ENCODE peak calls at places on chromosomes 11 and 22, in four cellular contexts. One of them, this sample, is unnamed.

GRCh38 chr11:33406241-33406640 is 149.1 kb downstream of the HIPK3 start:
- DNase-seq in K562: no peak
- DNase-seq in GM12878: no peak
- DNase-seq in HepG2: no peak
- DNase-seq in this sample: no peak

GRCh38 chr11:132685174-132685611 is 847.1 kb downstream of the OPCML start:
- DNase-seq in K562: no peak
- DNase-seq in GM12878: no peak
- DNase-seq in HepG2: no peak
- DNase-seq in this sample: no peak

GRCh38 chr11:128359515-128359914 is 227.8 kb downstream of the ETS1 start:
- DNase-seq in K562: no peak
- DNase-seq in GM12878: no peak
- DNase-seq in HepG2: no peak
- DNase-seq in this sample: no peak

GRCh38 chr11:82995754-82996398 is 75.8 kb downstream of the RAB30 start:
- DNase-seq in K562: no peak
- DNase-seq in GM12878: no peak
- DNase-seq in HepG2: no peak
- DNase-seq in this sample: no peak

GRCh38 chr11:87466228-87466627 is 428.5 kb downstream of the TMEM135 start:
- DNase-seq in K562: no peak
- DNase-seq in GM12878: no peak
- DNase-seq in HepG2: no peak
- DNase-seq in this sample: no peak

GRCh38 chr22:31206896-31207687 is 5.0 kb upstream of the LIMK2 start:
- DNase-seq in K562: no peak
- DNase-seq in GM12878: no peak
- DNase-seq in HepG2: no peak
- DNase-seq in this sample: no peak

GRCh38 chr11:442611-443081 is 835 bp upstream of the ANO9 start:
- DNase-seq in K562: no peak
- DNase-seq in GM12878: no peak
- DNase-seq in HepG2: no peak
- DNase-seq in this sample: no peak

GRCh38 chr11:59426361-59427067 is at the start of gene OR5A2:
- DNase-seq in K562: no peak
- DNase-seq in GM12878: no peak
- DNase-seq in HepG2: no peak
- DNase-seq in this sample: no peak

GRCh38 chr11:68297812-68298658 is 14.4 kb upstream of the LRP5 start:
- DNase-seq in K562: peak
- DNase-seq in GM12878: no peak
- DNase-seq in HepG2: peak
- DNase-seq in this sample: peak

DNA sequence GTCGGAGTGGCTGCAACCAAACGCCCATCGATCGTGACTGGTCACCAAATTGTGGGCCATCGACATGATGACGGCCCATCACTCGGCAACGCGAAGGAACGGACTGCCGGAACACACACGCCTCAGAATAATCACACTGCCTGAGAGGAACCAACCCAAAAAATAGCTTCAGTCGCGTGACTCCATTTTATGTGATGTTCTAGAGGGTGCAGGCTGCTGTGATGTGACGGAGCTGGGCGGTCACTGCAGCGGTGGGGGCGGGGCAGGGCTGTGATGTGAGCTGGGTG is 174.6 kb downstream of the CTTN start:
- DNase-seq in K562: no peak
- DNase-seq in GM12878: no peak
- DNase-seq in HepG2: no peak
- DNase-seq in this sample: no peak
- TF ChIP-seq FOXK2 in K562: no peak
- TF ChIP-seq FOXK2 in GM12878: no peak
- TF ChIP-seq FOXK2 in HepG2: no peak
- TF ChIP-seq FOXK2 in this sample: no peak

GRCh38 chr22:19645905-19646304 is 68.4 kb upstream of the SEPTIN5 start:
- DNase-seq in K562: no peak
- DNase-seq in GM12878: no peak
- DNase-seq in HepG2: no peak
- DNase-seq in this sample: no peak

GRCh38 chr22:19641983-19642451 is 72.3 kb upstream of the SEPTIN5 start:
- DNase-seq in K562: no peak
- DNase-seq in GM12878: no peak
- DNase-seq in HepG2: no peak
- DNase-seq in this sample: no peak

GRCh38 chr22:19644314-19645223 is 69.7 kb upstream of the SEPTIN5 start:
- DNase-seq in K562: peak
- DNase-seq in GM12878: no peak
- DNase-seq in HepG2: no peak
- DNase-seq in this sample: no peak

GRCh38 chr22:19645391-19645790 is 68.9 kb upstream of the SEPTIN5 start:
- DNase-seq in K562: peak
- DNase-seq in GM12878: no peak
- DNase-seq in HepG2: no peak
- DNase-seq in this sample: no peak

DNA sequence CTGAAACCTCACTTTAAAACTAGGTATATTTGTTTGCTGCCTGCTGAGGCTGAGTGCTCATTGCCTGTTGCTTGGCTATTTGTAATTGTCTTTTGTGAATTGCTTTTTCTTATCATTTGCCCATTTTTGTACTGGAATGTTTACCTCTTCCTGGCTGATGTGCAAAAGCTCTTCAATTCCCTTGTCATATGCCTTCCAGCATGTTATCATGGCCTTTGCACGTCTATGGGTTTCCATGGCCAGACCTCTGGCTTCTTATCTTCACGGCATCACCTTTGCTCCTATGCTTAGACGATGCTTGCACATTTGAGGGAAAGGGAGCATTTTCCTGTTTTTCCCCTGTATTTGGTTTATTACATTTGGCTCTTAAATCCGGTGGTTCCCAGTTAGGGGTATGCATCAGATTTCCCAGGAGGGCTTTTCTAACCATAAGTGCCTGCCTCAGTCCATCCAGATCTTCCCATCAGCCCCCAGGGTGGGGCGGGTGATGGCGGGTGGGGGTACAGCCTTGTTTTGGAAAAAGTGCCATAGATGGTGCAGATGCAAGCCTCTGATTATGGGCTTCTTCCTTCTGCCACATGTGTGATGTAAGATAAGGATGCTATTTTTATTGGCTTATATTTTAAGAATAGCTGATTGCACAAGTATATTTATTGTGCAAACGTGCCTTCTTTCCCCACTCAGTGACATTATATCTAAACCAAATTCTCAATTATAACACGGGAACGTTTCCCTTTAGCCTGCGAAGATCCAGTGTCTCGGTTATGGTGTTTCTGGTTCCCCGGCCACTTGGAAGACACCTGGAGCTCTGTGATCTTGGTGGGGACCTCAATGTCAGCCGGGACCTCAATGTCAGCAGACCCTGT is 70.6 kb upstream of the SEPTIN5 start:
- DNase-seq in K562: peak
- DNase-seq in GM12878: no peak
- DNase-seq in HepG2: no peak
- DNase-seq in this sample: no peak
- TF ChIP-seq FOXK2 in K562: peak
- TF ChIP-seq FOXK2 in GM12878: no peak
- TF ChIP-seq FOXK2 in HepG2: no peak
- TF ChIP-seq FOXK2 in this sample: no peak

DNA sequence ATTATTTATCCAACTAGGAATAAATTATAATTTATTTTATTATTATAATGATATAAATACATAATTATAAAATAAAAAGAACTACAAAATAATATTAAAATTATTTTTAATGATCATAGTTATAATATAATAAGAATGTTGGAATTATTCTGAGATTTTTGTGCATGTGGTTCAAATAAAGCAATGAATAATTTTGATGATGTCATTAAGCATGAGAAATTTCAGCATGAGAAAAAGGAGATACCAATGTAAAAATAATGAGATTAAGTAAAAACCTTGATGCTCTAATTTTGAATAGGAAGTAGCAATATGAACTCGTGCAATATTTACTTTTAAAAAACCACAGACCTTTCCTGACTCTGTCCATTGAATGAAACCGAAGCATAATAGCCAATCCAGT is 181.8 kb upstream of the MTNR1B start:
- DNase-seq in K562: no peak
- DNase-seq in GM12878: no peak
- DNase-seq in HepG2: no peak
- DNase-seq in this sample: no peak
- TF ChIP-seq FOXK2 in K562: no peak
- TF ChIP-seq FOXK2 in GM12878: no peak
- TF ChIP-seq FOXK2 in HepG2: no peak
- TF ChIP-seq FOXK2 in this sample: no peak

GRCh38 chr22:44399196-44399837 is 86.6 kb upstream of the SHISAL1 start:
- DNase-seq in K562: no peak
- DNase-seq in GM12878: no peak
- DNase-seq in HepG2: no peak
- DNase-seq in this sample: no peak
- TF ChIP-seq FOXK2 in K562: no peak
- TF ChIP-seq FOXK2 in GM12878: no peak
- TF ChIP-seq FOXK2 in HepG2: no peak
- TF ChIP-seq FOXK2 in this sample: no peak

GRCh38 chr11:11076276-11076675 is 218.4 kb upstream of the ZBED5 start:
- DNase-seq in K562: no peak
- DNase-seq in GM12878: no peak
- DNase-seq in HepG2: no peak
- DNase-seq in this sample: no peak

GRCh38 chr11:11075515-11076171 is 217.8 kb upstream of the ZBED5 start:
- DNase-seq in K562: peak
- DNase-seq in GM12878: no peak
- DNase-seq in HepG2: no peak
- DNase-seq in this sample: peak

GRCh38 chr11:11077898-11078297 is 220.0 kb upstream of the ZBED5 start:
- DNase-seq in K562: no peak
- DNase-seq in GM12878: no peak
- DNase-seq in HepG2: no peak
- DNase-seq in this sample: no peak

GRCh38 chr11:11076879-11077278 is 219.0 kb upstream of the ZBED5 start:
- DNase-seq in K562: no peak
- DNase-seq in GM12878: no peak
- DNase-seq in HepG2: no peak
- DNase-seq in this sample: no peak

GRCh38 chr11:11078344-11078743 is 220.5 kb upstream of the ZBED5 start:
- DNase-seq in K562: no peak
- DNase-seq in GM12878: no peak
- DNase-seq in HepG2: no peak
- DNase-seq in this sample: no peak
- TF ChIP-seq FOXK2 in K562: no peak
- TF ChIP-seq FOXK2 in GM12878: no peak
- TF ChIP-seq FOXK2 in HepG2: no peak
- TF ChIP-seq FOXK2 in this sample: no peak

GRCh38 chr11:35288817-35289541 is 130.4 kb downstream of the SLC1A2 start:
- DNase-seq in K562: no peak
- DNase-seq in GM12878: no peak
- DNase-seq in HepG2: no peak
- DNase-seq in this sample: no peak
- TF ChIP-seq FOXK2 in K562: no peak
- TF ChIP-seq FOXK2 in GM12878: no peak
- TF ChIP-seq FOXK2 in HepG2: no peak
- TF ChIP-seq FOXK2 in this sample: no peak